ENCODE peak calls at places on chromosomes 16 and 17, in nine cellular contexts. F is fibroblast of villous mesenchyme, R is fibroblast of gingiva, L is upper lobe of right lung, O is ascending aorta, C is NCI-H1436, E is HT1080, X is COR-L47, J is RWPE1. T is an unnamed sample.

GRCh38 chr16:73735018-73735417 is 561.6 kb upstream of the PSMD7 start:
- DNase-seq in F (peak), R (no peak), L (no peak), O (no peak), C (no peak), E (peak), X (no peak), J (peak), T (peak)

GRCh38 chr16:68980695-68981315 is 124.6 kb upstream of the HAS3 start:
- DNase-seq in F (no peak), R (no peak), L (no peak), O (no peak), C (no peak), E (no peak), X (no peak), J (no peak), T (no peak)

GRCh38 chr16:55494994-55495421 is 13.9 kb upstream of the LPCAT2 start:
- DNase-seq in F (peak), R (peak), L (no peak), O (no peak), C (no peak), E (peak), X (no peak), J (peak), T (peak)

GRCh38 chr16:53817117-53817516 is 113.2 kb downstream of the FTO start:
- DNase-seq in F (peak), R (peak), L (no peak), O (no peak), C (no peak), E (peak), X (no peak), J (peak), T (peak)

GRCh38 chr17:58369214-58370031 is 17.4 kb upstream of the SUPT4H1 start:
- DNase-seq in F (no peak), R (no peak), L (no peak), O (no peak), C (no peak), E (no peak), X (no peak), J (no peak), T (no peak)

GRCh38 chr16:18852647-18853046 is 51.3 kb upstream of the ARL6IP1 start:
- DNase-seq in F (no peak), R (no peak), L (no peak), O (no peak), C (no peak), E (no peak), X (no peak), J (no peak), T (no peak)

GRCh38 chr17:1931759-1932579 is 93.2 kb downstream of the RTN4RL1 start:
- DNase-seq in F (no peak), R (no peak), L (no peak), O (no peak), C (peak), E (no peak), X (peak), J (peak), T (no peak)

GRCh38 chr16:65938083-65938482 is 428.4 kb upstream of the CDH5 start:
- DNase-seq in F (no peak), R (no peak), L (no peak), O (no peak), C (no peak), E (no peak), X (no peak), J (no peak), T (no peak)

GRCh38 chr17:33099252-33099651 is 107.6 kb downstream of the SPACA3 start:
- DNase-seq in F (no peak), R (no peak), L (no peak), O (no peak), C (no peak), E (no peak), X (no peak), J (no peak), T (no peak)

GRCh38 chr16:69651217-69651616 is 75.1 kb downstream of the NQO1 start:
- DNase-seq in F (no peak), R (no peak), L (no peak), O (no peak), C (no peak), E (no peak), X (no peak), J (no peak), T (no peak)

GRCh38 chr17:19004601-19005441 is at the start of gene FAM83G:
- DNase-seq in F (peak), R (peak), L (peak), O (peak), C (peak), E (peak), X (peak), J (peak), T (peak)